ENCODE peak calls at places on chromosomes 4 and X, in ten cellular contexts. I, D, H, X, Z, Y, C, G, L and W are unnamed samples.

GRCh38 chr4:19266566-19266965 is 985.1 kb upstream of the SLIT2 start:
- DNase-seq in H (peak), Y (no peak), X (no peak), I (no peak), L (no peak), C (no peak), D (no peak), G (no peak), Z (no peak), W (no peak)

GRCh38 chrX:54639346-54640102 is 109.5 kb downstream of the GNL3L start:
- DNase-seq in D (peak), C (peak), Y (peak), X (peak), I (peak), L (peak), H (peak), Z (peak), G (peak), W (peak)

GRCh38 chr4:128385683-128386304 is 98.2 kb upstream of the PGRMC2 start:
- DNase-seq in L (no peak), X (no peak), Z (no peak), G (no peak), I (no peak), H (no peak), D (no peak), C (peak), Y (peak), W (no peak)

GRCh38 chr4:41866799-41867677 is 68.2 kb upstream of the TMEM33 start:
- DNase-seq in D (no peak), I (no peak), C (no peak), L (no peak), G (no peak), Y (no peak), Z (no peak), X (no peak), H (peak), W (peak)

GRCh38 chr4:55372259-55372658 is 23.5 kb upstream of the TMEM165 start:
- DNase-seq in C (peak), G (no peak), H (no peak), Y (no peak), I (no peak), D (no peak), X (no peak), Z (no peak), L (no peak), W (no peak)

GRCh38 chr4:4871267-4872147 is 12.0 kb downstream of the MSX1 start:
- DNase-seq in C (no peak), D (no peak), Z (no peak), X (no peak), Y (no peak), L (no peak), I (no peak), H (no peak), G (no peak), W (no peak)

GRCh38 chrX:110316351-110317078 is 1.4 kb downstream of the AMMECR1 start:
- DNase-seq in C (peak), H (peak), Z (no peak), G (no peak), L (no peak), D (no peak), Y (no peak), I (no peak), X (no peak), W (no peak)

GRCh38 chrX:76253432-76253831 is 80.6 kb downstream of the PBDC1 start:
- DNase-seq in D (peak), C (peak), G (no peak), L (no peak), H (peak), I (no peak), Y (peak), X (peak), Z (no peak), W (no peak)

GRCh38 chrX:153708415-153708814 is 15.8 kb downstream of the BCAP31 start:
- DNase-seq in H (peak), Y (peak), C (peak), D (peak), I (peak), L (peak), X (peak), Z (peak), G (peak), W (no peak)

GRCh38 chr4:106095408-106095807 is 200.1 kb downstream of the NPNT start:
- DNase-seq in I (no peak), L (no peak), X (no peak), H (no peak), Y (no peak), C (no peak), G (no peak), Z (no peak), D (no peak), W (no peak)

GRCh38 chr4:187668683-187669082 is 326.9 kb upstream of the ZFP42 start:
- DNase-seq in Y (no peak), G (no peak), I (no peak), C (peak), H (no peak), D (no peak), L (no peak), X (no peak), Z (no peak), W (no peak)

GRCh38 chr4:122827899-122828601 is 1.4 kb downstream of the FGF2 start:
- DNase-seq in H (peak), G (no peak), Z (no peak), L (no peak), Y (no peak), D (peak), I (no peak), C (peak), X (no peak), W (no peak)

GRCh38 chr4:146243141-146243882 is 29.0 kb downstream of the REELD1 start:
- DNase-seq in G (no peak), X (no peak), C (peak), I (peak), Y (no peak), L (peak), D (no peak), H (no peak), Z (peak), W (peak)

DNA sequence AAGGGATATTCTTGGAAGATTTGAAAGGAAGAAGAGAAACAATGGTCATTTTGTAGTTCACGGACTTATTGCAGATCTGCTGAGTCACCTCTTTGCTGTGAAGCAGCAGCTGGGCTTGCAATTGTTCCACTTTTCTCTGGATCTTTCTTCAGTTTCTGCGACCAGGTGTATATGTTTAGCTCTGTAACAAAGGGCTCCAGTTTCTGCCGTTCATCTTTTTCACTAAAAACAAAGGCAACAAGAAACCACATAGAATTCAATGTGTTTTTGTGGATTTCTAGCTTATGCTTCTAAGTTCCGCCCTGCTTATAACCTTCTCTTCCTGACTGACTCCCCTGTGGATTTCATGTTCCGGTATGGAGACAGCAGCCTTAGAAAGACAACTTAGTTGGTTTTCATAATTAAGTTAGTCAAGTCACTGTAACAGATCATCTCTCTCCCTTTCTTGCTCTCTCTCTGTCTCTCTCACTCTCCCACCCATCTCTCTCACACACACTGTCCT is 121.6 kb upstream of the EPHA5 start:
- DNase-seq in H (peak), Z (no peak), Y (no peak), C (peak), L (no peak), I (no peak), G (no peak), D (no peak), X (no peak), W (no peak)
- H3K27ac ChIP-seq in H (no peak), Z (no peak), Y (no peak), C (no peak), L (no peak), I (no peak), G (no peak), D (no peak), X (no peak), W (no peak)

DNA sequence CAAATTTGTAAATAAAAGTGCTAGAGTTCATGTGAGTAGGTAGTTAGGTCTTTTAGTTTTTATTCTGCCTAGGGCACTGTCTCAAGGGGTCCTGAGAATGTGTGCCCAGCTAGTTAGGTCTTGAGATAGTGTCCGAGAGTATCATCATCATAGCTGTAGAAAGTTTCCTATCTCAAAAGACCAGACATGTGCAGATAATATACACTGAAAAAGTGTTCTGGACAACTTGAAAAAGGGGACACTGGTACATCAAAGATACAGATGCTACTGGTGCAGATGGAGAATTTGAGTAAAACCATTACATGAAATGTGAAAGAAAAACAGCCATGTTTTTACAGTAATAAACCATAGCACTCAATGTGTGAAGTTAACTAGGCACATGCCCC is 1.8 kb upstream of the ZCCHC4 start:
- DNase-seq in X (no peak), Z (no peak), I (no peak), G (no peak), H (no peak), L (no peak), D (no peak), Y (no peak), C (no peak), W (no peak)
- H3K27ac ChIP-seq in X (no peak), Z (no peak), I (no peak), G (no peak), H (no peak), L (no peak), D (no peak), Y (peak), C (no peak), W (no peak)

GRCh38 chr4:119040261-119040660 is 95.4 kb upstream of the MYOZ2 start:
- DNase-seq in Y (no peak), X (no peak), Z (no peak), C (peak), G (no peak), I (no peak), H (no peak), D (no peak), L (no peak), W (no peak)

GRCh38 chr4:119038465-119038864 is 97.2 kb upstream of the MYOZ2 start:
- DNase-seq in G (no peak), L (no peak), Y (no peak), D (no peak), Z (no peak), X (no peak), I (no peak), C (peak), H (no peak), W (no peak)

GRCh38 chr4:119040711-119041185 is 94.9 kb upstream of the MYOZ2 start:
- DNase-seq in D (no peak), H (no peak), L (no peak), I (no peak), X (no peak), C (peak), Z (no peak), Y (no peak), G (no peak), W (no peak)

GRCh38 chr4:119039160-119039559 is 96.5 kb upstream of the MYOZ2 start:
- DNase-seq in Y (no peak), H (no peak), Z (no peak), G (no peak), C (no peak), D (no peak), L (no peak), I (no peak), X (no peak), W (no peak)

DNA sequence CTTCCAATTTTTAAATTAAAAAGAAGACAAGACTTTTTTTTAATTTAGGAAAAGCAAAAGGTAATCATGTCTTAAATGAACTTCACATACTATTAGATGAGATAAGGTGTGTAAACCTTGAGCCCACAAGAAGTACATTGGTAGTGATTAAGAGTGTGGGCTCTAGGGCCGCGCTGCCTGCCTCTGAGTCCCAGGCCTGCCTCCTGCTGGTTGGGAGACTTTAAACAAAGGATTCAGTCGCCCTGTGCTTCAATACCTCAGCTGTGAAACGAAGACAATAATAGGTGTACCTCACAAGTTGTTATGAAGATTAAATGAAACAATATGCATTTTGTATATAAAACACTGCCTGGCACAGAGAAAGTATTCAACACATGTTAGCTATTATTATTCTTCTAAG is 95.9 kb upstream of the MYOZ2 start:
- DNase-seq in G (no peak), I (no peak), D (no peak), Y (no peak), L (no peak), C (no peak), H (no peak), X (no peak), Z (no peak), W (peak)
- H3K27ac ChIP-seq in G (no peak), I (no peak), D (no peak), Y (no peak), L (no peak), C (peak), H (no peak), X (no peak), Z (no peak), W (peak)

DNA sequence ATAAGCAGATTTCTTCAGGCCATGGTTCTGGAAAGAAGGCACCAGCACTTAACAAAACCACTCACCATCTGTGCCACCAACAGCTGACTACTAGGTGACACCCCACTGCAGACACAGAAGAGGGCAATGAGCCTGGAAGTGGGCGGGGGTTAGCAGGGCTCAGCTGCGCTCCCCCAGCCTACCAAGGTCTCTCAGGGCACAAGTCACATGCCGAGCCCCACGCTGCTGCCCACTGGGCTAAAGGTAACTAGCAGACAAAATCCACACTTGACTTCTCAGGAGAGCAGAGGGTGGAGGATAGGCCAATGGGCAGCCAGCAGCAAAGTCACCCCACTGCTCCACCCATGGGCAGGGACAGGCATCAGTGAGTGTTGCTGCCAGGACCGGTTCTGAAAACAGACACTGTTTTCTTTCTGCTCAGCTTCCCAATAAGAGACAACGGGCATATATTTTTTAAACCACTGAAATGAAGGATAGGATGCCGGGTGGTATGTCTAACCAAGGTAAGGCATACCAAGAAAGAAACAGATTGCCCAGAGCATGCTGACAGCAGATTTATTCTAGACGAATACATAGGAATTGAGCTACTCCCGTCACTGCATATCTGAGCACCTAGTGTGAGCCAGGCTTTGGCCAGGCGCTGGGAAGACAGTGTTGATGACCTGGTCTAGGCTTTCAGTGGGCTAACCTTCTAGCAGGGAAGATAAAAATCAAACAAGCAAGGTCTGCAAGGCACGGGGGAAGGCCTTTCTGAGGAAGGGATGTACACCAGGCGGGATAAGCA is 20.1 kb downstream of the ACSL1 start:
- DNase-seq in H (no peak), D (no peak), C (no peak), Y (peak), Z (peak), G (peak), I (peak), L (peak), X (peak), W (no peak)
- H3K27ac ChIP-seq in H (peak), D (no peak), C (no peak), Y (peak), Z (peak), G (peak), I (peak), L (peak), X (peak), W (no peak)

GRCh38 chr4:957581-958313 is 15.6 kb downstream of the DGKQ start:
- DNase-seq in L (peak), X (peak), G (peak), H (no peak), Z (peak), I (peak), C (no peak), D (no peak), Y (no peak), W (peak)
- H3K27ac ChIP-seq in L (no peak), X (no peak), G (no peak), H (no peak), Z (no peak), I (no peak), C (no peak), D (no peak), Y (no peak), W (no peak)

DNA sequence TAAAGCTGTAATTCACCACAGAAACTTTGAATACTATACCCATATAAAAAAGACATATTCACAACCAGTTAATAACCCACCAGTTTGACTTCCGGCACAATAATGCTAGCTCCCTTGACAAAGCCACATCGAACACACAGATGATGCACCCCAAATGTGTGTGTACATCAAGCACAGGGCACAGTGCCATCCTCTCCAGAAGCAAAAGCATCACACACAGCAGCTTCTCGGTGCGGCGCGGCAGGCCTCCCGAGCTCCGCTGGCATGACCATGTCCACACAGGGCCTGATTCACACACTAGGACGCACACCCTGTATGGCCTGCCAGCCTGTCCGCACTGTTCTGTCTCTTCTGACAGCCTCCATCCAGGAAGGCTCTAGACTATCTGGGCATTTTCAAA is 88.0 kb downstream of the LEF1 start:
- DNase-seq in X (no peak), C (no peak), G (no peak), H (no peak), I (no peak), Z (no peak), D (peak), L (no peak), Y (no peak), W (no peak)
- H3K27ac ChIP-seq in X (no peak), C (no peak), G (no peak), H (no peak), I (no peak), Z (no peak), D (peak), L (no peak), Y (no peak), W (no peak)